ENCODE peak calls at places on chromosomes 6 and 20, in seven cellular contexts. C is neural crest cell, U is AG10803, F is A549, J is omental fat pad, K is psoas muscle, N is GM06990. P is an unnamed sample.

GRCh38 chr20:36573103-36573797 is at the start of gene TGIF2:
- DNase-seq in C (peak), U (peak), F (peak), J (peak), K (peak), N (peak), P (peak)

GRCh38 chr20:32966881-32967781 is 37.1 kb downstream of the SUN5 start:
- DNase-seq in C (peak), U (no peak), F (no peak), J (no peak), K (no peak), N (peak), P (peak)

GRCh38 chr6:131937219-131937618 is 14.0 kb downstream of the CCN2 start:
- DNase-seq in C (no peak), U (peak), F (no peak), J (no peak), K (no peak), N (no peak), P (no peak)

GRCh38 chr6:89439014-89439413 is 6.1 kb downstream of the ANKRD6 start:
- DNase-seq in C (no peak), U (no peak), F (no peak), J (no peak), K (no peak), N (no peak), P (no peak)

GRCh38 chr20:57627972-57628650 is 7.9 kb upstream of the ZBP1 start:
- DNase-seq in C (no peak), U (peak), F (no peak), J (no peak), K (no peak), N (no peak), P (no peak)

GRCh38 chr6:71412559-71412958 is 123.9 kb downstream of the OGFRL1 start:
- DNase-seq in C (no peak), U (no peak), F (no peak), J (no peak), K (peak), N (no peak), P (no peak)

GRCh38 chr20:38617830-38618196 is 16.2 kb downstream of the ARHGAP40 start:
- DNase-seq in C (no peak), U (no peak), F (no peak), J (no peak), K (no peak), N (no peak), P (no peak)

GRCh38 chr6:33075208-33075567 is 602 bp upstream of the HLA-DPB1 start:
- DNase-seq in C (no peak), U (no peak), F (no peak), J (no peak), K (no peak), N (no peak), P (no peak)

GRCh38 chr6:73242001-73242400 is 16.7 kb upstream of the KHDC1L start:
- DNase-seq in C (no peak), U (no peak), F (no peak), J (no peak), K (no peak), N (no peak), P (no peak)

GRCh38 chr6:52603000-52603795 is 26.3 kb upstream of the TRAM2 start:
- DNase-seq in C (no peak), U (peak), F (no peak), J (no peak), K (no peak), N (no peak), P (no peak)

GRCh38 chr6:157099912-157100593 is 223.3 kb downstream of the TMEM242 start:
- DNase-seq in C (no peak), U (no peak), F (no peak), J (no peak), K (no peak), N (peak), P (no peak)

GRCh38 chr20:2878515-2878914 is 5.2 kb downstream of the PTPRA start:
- DNase-seq in C (no peak), U (no peak), F (no peak), J (no peak), K (no peak), N (no peak), P (no peak)

GRCh38 chr6:13485923-13486557 is 1.4 kb downstream of the GFOD1 start:
- DNase-seq in C (peak), U (peak), F (peak), J (no peak), K (peak), N (peak), P (no peak)

GRCh38 chr6:158066161-158066781 is 84.6 kb downstream of the SYNJ2 start:
- DNase-seq in C (no peak), U (no peak), F (no peak), J (no peak), K (no peak), N (no peak), P (no peak)

GRCh38 chr6:149246691-149247384 is 70.7 kb upstream of the TAB2 start:
- DNase-seq in C (no peak), U (no peak), F (no peak), J (no peak), K (no peak), N (peak), P (no peak)

GRCh38 chr6:108942556-108943492 is 94.6 kb downstream of the ARMC2 start:
- DNase-seq in C (no peak), U (no peak), F (no peak), J (no peak), K (no peak), N (no peak), P (no peak)

GRCh38 chr20:11549172-11550117 is 368.2 kb upstream of the BTBD3 start:
- DNase-seq in C (no peak), U (no peak), F (no peak), J (no peak), K (no peak), N (no peak), P (no peak)

GRCh38 chr20:31691646-31692275 is 30.9 kb downstream of the BCL2L1 start:
- DNase-seq in C (no peak), U (peak), F (no peak), J (no peak), K (no peak), N (no peak), P (no peak)

GRCh38 chr6:48977573-48977972 is 485.5 kb downstream of the MMUT start:
- DNase-seq in C (no peak), U (no peak), F (no peak), J (no peak), K (no peak), N (no peak), P (no peak)

GRCh38 chr6:137155830-137156229 is 17.6 kb downstream of the IL22RA2 start:
- DNase-seq in C (no peak), U (peak), F (no peak), J (no peak), K (no peak), N (peak), P (no peak)

GRCh38 chr6:100695445-100695844 is 185.7 kb downstream of the ASCC3 start:
- DNase-seq in C (no peak), U (no peak), F (no peak), J (no peak), K (no peak), N (no peak), P (no peak)

GRCh38 chr6:32982084-32982701 is 13.8 kb downstream of the BRD2 start:
- DNase-seq in C (no peak), U (peak), F (no peak), J (no peak), K (no peak), N (no peak), P (no peak)

GRCh38 chr20:64049060-64049886 is at the start of gene SOX18:
- DNase-seq in C (no peak), U (no peak), F (no peak), J (no peak), K (no peak), N (no peak), P (no peak)

GRCh38 chr6:40056865-40057264 is 122.6 kb upstream of the MOCS1 start:
- DNase-seq in C (no peak), U (no peak), F (no peak), J (no peak), K (no peak), N (no peak), P (no peak)

GRCh38 chr6:74780831-74781230 is 425.0 kb downstream of the COL12A1 start:
- DNase-seq in C (no peak), U (no peak), F (no peak), J (no peak), K (no peak), N (no peak), P (no peak)

GRCh38 chr20:19823216-19823615 is 65.2 kb downstream of the RIN2 start:
- DNase-seq in C (no peak), U (no peak), F (no peak), J (no peak), K (no peak), N (no peak), P (no peak)

GRCh38 chr20:34998331-34998950 is 42.8 kb downstream of the MYH7B start:
- DNase-seq in C (no peak), U (no peak), F (no peak), J (no peak), K (no peak), N (no peak), P (no peak)

GRCh38 chr20:46520976-46521579 is 7.7 kb upstream of the ZNF334 start:
- DNase-seq in C (peak), U (peak), F (peak), J (no peak), K (peak), N (peak), P (no peak)

GRCh38 chr6:161917645-161918044 is 643.8 kb upstream of the AGPAT4 start:
- DNase-seq in C (no peak), U (no peak), F (peak), J (no peak), K (no peak), N (no peak), P (no peak)

GRCh38 chr6:154404791-154405400 is 48.3 kb upstream of the IPCEF1 start:
- DNase-seq in C (no peak), U (peak), F (no peak), J (no peak), K (no peak), N (no peak), P (no peak)

GRCh38 chr6:3553254-3553653 is 96.4 kb upstream of the SLC22A23 start:
- DNase-seq in C (no peak), U (no peak), F (no peak), J (no peak), K (no peak), N (no peak), P (no peak)

GRCh38 chr6:3545156-3545555 is 88.3 kb upstream of the SLC22A23 start:
- DNase-seq in C (no peak), U (no peak), F (no peak), J (no peak), K (no peak), N (no peak), P (no peak)

GRCh38 chr6:3551716-3552511 is 95.1 kb upstream of the SLC22A23 start:
- DNase-seq in C (no peak), U (no peak), F (no peak), J (no peak), K (no peak), N (no peak), P (no peak)

GRCh38 chr6:3546121-3546520 is 89.3 kb upstream of the SLC22A23 start:
- DNase-seq in C (no peak), U (no peak), F (no peak), J (no peak), K (no peak), N (no peak), P (no peak)

DNA sequence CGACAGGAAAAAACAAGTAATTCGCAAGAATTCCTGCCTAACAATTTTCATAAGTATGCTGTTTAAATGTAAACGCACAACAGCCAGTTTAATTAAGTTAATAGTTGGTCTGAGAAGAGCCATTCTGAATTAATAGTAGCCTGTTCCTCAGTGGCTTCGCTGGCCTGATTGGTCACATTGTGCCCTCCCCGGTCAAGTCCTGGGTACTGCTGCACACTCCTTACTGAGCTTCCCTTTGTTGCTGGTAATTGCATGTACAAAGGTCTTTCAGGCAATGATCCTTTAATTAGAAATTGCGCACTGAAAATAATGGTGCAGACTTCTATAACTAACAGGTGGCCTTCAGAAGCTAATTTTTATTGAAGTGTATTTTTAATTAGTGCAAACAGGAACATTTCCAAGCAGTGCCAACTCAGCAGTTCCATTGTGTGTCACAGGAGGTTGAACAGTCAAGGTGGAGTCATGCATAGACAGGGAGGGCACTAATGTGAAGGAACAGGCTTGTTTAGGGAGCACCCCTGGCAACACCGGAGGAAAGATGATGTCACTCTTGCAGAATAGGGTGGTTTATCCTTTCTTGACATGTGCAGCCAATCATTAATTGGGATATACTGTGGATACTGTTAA is 92.6 kb upstream of the SLC22A23 start:
- DNase-seq in C (no peak), U (no peak), F (no peak), J (no peak), K (no peak), N (no peak), P (no peak)
- TF ChIP-seq CTCF in C (no peak), U (no peak), F (no peak), J (no peak), K (no peak), N (no peak), P (no peak)

GRCh38 chr6:118903134-118903533 is 9.2 kb downstream of the ASF1A start:
- DNase-seq in C (no peak), U (no peak), F (no peak), J (no peak), K (no peak), N (no peak), P (no peak)

GRCh38 chr6:118905084-118905483 is 11.1 kb downstream of the ASF1A start:
- DNase-seq in C (no peak), U (no peak), F (no peak), J (no peak), K (no peak), N (no peak), P (no peak)

GRCh38 chr6:118899948-118900347 is 6.0 kb downstream of the ASF1A start:
- DNase-seq in C (no peak), U (no peak), F (no peak), J (no peak), K (no peak), N (no peak), P (no peak)

GRCh38 chr6:118903691-118904090 is 9.7 kb downstream of the ASF1A start:
- DNase-seq in C (no peak), U (no peak), F (no peak), J (no peak), K (no peak), N (no peak), P (no peak)

GRCh38 chr6:118902731-118903130 is 8.8 kb downstream of the ASF1A start:
- DNase-seq in C (no peak), U (peak), F (no peak), J (no peak), K (no peak), N (no peak), P (no peak)
- TF ChIP-seq CTCF in C (no peak), U (no peak), F (no peak), J (no peak), K (no peak), N (no peak), P (no peak)

GRCh38 chr20:50720582-50720981 is 10.8 kb upstream of the PARD6B start:
- DNase-seq in C (no peak), U (no peak), F (no peak), J (no peak), K (no peak), N (no peak), P (no peak)

GRCh38 chr20:50717312-50717711 is 14.1 kb upstream of the PARD6B start:
- DNase-seq in C (no peak), U (no peak), F (no peak), J (no peak), K (no peak), N (no peak), P (no peak)

GRCh38 chr20:50719328-50719727 is 12.1 kb upstream of the PARD6B start:
- DNase-seq in C (no peak), U (no peak), F (no peak), J (no peak), K (no peak), N (no peak), P (no peak)

GRCh38 chr20:50716518-50716917 is 14.9 kb upstream of the PARD6B start:
- DNase-seq in C (no peak), U (no peak), F (no peak), J (no peak), K (no peak), N (no peak), P (no peak)

GRCh38 chr20:50717974-50718761 is 13.2 kb upstream of the PARD6B start:
- DNase-seq in C (no peak), U (no peak), F (no peak), J (no peak), K (no peak), N (no peak), P (no peak)
- TF ChIP-seq CTCF in C (no peak), U (no peak), F (peak), J (no peak), K (no peak), N (no peak), P (no peak)

GRCh38 chr6:3001773-3002293 is 2.1 kb downstream of the NQO2 start:
- DNase-seq in C (no peak), U (peak), F (peak), J (no peak), K (no peak), N (no peak), P (no peak)
- TF ChIP-seq CTCF in C (peak), U (peak), F (peak), J (no peak), K (peak), N (peak), P (no peak)

GRCh38 chr20:60211618-60212463 is 253.6 kb downstream of the CDH26 start:
- DNase-seq in C (no peak), U (no peak), F (no peak), J (no peak), K (no peak), N (no peak), P (no peak)

GRCh38 chr20:60215786-60216730 is 257.8 kb downstream of the CDH26 start:
- DNase-seq in C (no peak), U (no peak), F (no peak), J (no peak), K (no peak), N (no peak), P (no peak)

GRCh38 chr20:60212695-60213094 is 254.5 kb downstream of the CDH26 start:
- DNase-seq in C (no peak), U (no peak), F (no peak), J (no peak), K (no peak), N (no peak), P (no peak)

GRCh38 chr20:60213126-60213893 is 255.1 kb downstream of the CDH26 start:
- DNase-seq in C (no peak), U (no peak), F (no peak), J (no peak), K (no peak), N (no peak), P (no peak)

DNA sequence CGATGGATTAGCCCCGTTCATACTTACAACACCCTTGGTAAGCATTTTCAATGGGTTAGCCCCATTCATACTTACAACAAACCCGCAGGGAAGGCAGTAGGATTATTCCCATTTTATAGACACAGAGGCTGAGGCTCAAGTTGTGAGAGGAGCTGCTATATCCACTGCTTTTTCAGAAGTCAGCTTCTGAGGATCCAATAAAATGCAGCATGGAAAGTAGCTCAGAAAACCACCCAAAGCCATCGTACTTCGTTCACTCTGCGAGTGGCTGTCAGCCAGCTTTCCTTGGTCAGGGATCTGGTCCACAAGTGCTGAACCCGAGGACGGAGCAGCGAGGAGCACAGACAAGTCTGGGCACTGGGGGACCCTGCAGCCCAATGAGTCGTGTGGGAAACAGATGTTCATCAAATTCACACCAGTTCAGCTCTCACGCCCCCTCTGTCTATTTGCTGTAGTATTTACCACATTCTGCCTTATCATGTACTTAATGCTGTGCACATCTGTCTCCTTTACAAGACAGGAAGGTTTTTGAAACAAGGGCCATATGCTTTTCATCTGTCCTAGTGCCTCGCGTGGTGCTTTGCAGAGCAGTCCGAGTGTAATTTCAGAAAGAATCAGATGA is 256.8 kb downstream of the CDH26 start:
- DNase-seq in C (no peak), U (peak), F (no peak), J (no peak), K (no peak), N (no peak), P (no peak)
- TF ChIP-seq CTCF in C (no peak), U (peak), F (no peak), J (no peak), K (no peak), N (no peak), P (no peak)

GRCh38 chr6:47527274-47527673 is 49.7 kb downstream of the CD2AP start:
- DNase-seq in C (no peak), U (no peak), F (no peak), J (no peak), K (no peak), N (no peak), P (no peak)
- TF ChIP-seq CTCF in C (no peak), U (no peak), F (no peak), J (no peak), K (no peak), N (no peak), P (no peak)

DNA sequence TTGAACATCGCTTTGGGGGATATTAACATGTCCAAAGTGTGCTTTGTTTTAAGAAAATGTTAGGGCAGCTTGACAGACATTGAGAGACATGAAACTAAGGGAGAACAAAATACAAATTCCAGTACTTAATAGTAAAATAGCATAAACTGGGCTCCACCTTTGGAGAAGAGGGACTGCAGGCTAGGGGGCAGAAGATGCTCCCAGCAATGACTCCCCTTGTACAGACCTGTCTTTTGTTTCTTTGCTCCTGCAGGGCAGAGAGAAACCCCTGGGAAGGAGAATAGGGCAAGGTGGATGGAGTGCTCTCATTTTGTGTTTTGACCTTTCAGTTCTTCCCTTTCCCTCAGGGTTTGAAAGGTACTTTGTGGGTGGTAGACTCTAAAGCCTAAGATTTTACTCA is 115.6 kb upstream of the PLCB4 start:
- DNase-seq in C (no peak), U (no peak), F (no peak), J (no peak), K (no peak), N (no peak), P (no peak)
- TF ChIP-seq CTCF in C (no peak), U (no peak), F (no peak), J (no peak), K (no peak), N (no peak), P (no peak)